ENCODE peak calls at places on chromosomes 16 and 17, in nine cellular contexts. K is transverse colon; F is GM20000; N is lower leg skin; B is heart left ventricle; R is CD4-positive, alpha-beta T cell; Z is astrocyte; E is esophagus squamous epithelium; J is AG09319. M is an unnamed sample.

GRCh38 chr16:27401768-27402568 is at the start of gene IL21R:
- DNase-seq in K (peak), F (peak), N (peak), B (peak), R (peak), Z (peak), E (no peak), J (no peak), M (peak)

GRCh38 chr17:42018339-42018738 is 1.1 kb upstream of the DNAJC7 start:
- DNase-seq in K (no peak), F (peak), N (no peak), B (no peak), R (no peak), Z (no peak), E (no peak), J (no peak), M (no peak)

GRCh38 chr17:17960500-17961050 is 11.6 kb downstream of the TOM1L2 start:
- DNase-seq in K (no peak), F (no peak), N (no peak), B (no peak), R (no peak), Z (no peak), E (no peak), J (no peak), M (no peak)

GRCh38 chr16:10618710-10619209 is 38.4 kb upstream of the EMP2 start:
- DNase-seq in K (no peak), F (no peak), N (no peak), B (no peak), R (no peak), Z (no peak), E (no peak), J (no peak), M (no peak)

GRCh38 chr17:51258756-51259573 is 884 bp downstream of the MBTD1 start:
- DNase-seq in K (peak), F (peak), N (no peak), B (no peak), R (no peak), Z (no peak), E (no peak), J (no peak), M (no peak)

GRCh38 chr17:2027528-2028233 is 2.3 kb upstream of the DPH1 start:
- DNase-seq in K (no peak), F (no peak), N (no peak), B (no peak), R (no peak), Z (peak), E (no peak), J (no peak), M (no peak)

GRCh38 chr17:64061157-64061898 is 40.9 kb upstream of the ICAM2 start:
- DNase-seq in K (no peak), F (peak), N (no peak), B (no peak), R (no peak), Z (no peak), E (no peak), J (no peak), M (peak)

GRCh38 chr17:2195729-2196128 is 107.9 kb downstream of the SMG6 start:
- DNase-seq in K (no peak), F (peak), N (no peak), B (no peak), R (no peak), Z (peak), E (no peak), J (no peak), M (no peak)

GRCh38 chr16:88862968-88863367 is 3.5 kb downstream of the PABPN1L start:
- DNase-seq in K (no peak), F (no peak), N (no peak), B (no peak), R (no peak), Z (no peak), E (no peak), J (no peak), M (no peak)

GRCh38 chr16:8963010-8963824 is 489 bp downstream of the USP7 start:
- DNase-seq in K (no peak), F (no peak), N (no peak), B (no peak), R (no peak), Z (no peak), E (no peak), J (no peak), M (no peak)

GRCh38 chr16:66261826-66262225 is 104.7 kb upstream of the CDH5 start:
- DNase-seq in K (no peak), F (no peak), N (peak), B (no peak), R (no peak), Z (no peak), E (no peak), J (no peak), M (no peak)

GRCh38 chr16:52773026-52773425 is 226.1 kb upstream of the TOX3 start:
- DNase-seq in K (no peak), F (no peak), N (no peak), B (no peak), R (no peak), Z (no peak), E (no peak), J (no peak), M (no peak)

GRCh38 chr17:4666296-4666695 is 24.8 kb upstream of the ALOX15 start:
- DNase-seq in K (no peak), F (no peak), N (no peak), B (no peak), R (no peak), Z (no peak), E (no peak), J (no peak), M (no peak)

GRCh38 chr17:58758890-58759289 is 3.2 kb downstream of the PPM1E start:
- DNase-seq in K (no peak), F (no peak), N (no peak), B (no peak), R (no peak), Z (no peak), E (no peak), J (no peak), M (no peak)

GRCh38 chr17:44970136-44970737 is 2.1 kb upstream of the C1QL1 start:
- DNase-seq in K (peak), F (no peak), N (no peak), B (no peak), R (no peak), Z (peak), E (no peak), J (no peak), M (no peak)

GRCh38 chr17:27762527-27763305 is 37.6 kb downstream of the NOS2 start:
- DNase-seq in K (no peak), F (no peak), N (peak), B (no peak), R (no peak), Z (peak), E (no peak), J (no peak), M (no peak)

GRCh38 chr16:77171750-77172635 is 19.0 kb upstream of the MON1B start:
- DNase-seq in K (no peak), F (peak), N (no peak), B (no peak), R (no peak), Z (peak), E (no peak), J (peak), M (peak)

DNA sequence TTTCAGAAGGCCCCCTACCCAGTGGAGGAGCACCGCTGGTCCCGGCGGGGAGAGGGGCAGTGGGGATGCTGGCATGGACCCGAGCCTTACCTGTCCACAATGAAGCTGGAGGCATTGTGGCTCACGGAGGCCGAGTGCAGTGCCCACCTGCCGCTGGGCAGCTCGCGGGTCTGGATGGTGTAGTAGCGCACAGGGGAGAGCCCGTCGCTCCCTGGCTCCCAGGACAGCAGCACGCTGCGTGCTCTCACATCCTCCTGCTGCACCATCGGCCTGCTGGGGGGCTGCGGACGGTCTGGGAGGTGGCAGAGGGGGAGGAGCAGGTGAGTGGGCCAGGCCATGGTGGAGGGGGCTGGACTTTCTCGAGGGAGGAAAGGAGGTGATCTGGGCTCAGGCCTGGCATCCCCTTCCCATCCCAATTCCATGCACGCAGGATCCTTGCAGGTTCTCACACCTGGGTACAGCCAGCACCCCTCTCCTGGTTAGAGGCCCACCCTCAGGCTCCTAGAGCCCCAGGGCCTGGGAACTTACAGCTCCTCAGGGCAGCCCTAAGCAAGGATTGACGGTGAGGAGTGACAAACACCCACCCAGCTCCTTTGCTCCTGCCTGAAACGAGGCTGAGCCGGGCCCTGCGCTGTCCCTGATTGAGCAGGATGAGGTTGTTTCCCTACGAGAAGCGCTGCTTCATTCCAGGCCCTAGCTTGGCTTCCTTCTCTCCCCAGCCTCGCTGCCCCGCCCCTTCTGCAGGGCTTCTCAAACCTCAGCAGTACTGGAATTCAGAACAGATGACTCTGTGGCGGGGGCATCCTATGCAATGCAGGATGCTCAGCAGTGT is 76.2 kb upstream of the CDC42EP4 start:
- DNase-seq in K (no peak), F (no peak), N (no peak), B (no peak), R (no peak), Z (no peak), E (no peak), J (no peak), M (no peak)
- TF ChIP-seq CTCF in K (no peak), F (no peak), N (no peak), B (no peak), R (no peak), Z (no peak), E (no peak), J (no peak), M (no peak)

GRCh38 chr17:67253379-67253778 is 8.4 kb upstream of the HELZ start:
- DNase-seq in K (no peak), F (no peak), N (no peak), B (no peak), R (no peak), Z (no peak), E (no peak), J (no peak), M (no peak)
- TF ChIP-seq CTCF in K (no peak), F (no peak), N (no peak), B (no peak), R (no peak), Z (no peak), E (no peak), J (no peak), M (no peak)

GRCh38 chr17:40862985-40863733 is 3.9 kb downstream of the KRT12 start:
- DNase-seq in K (no peak), F (peak), N (no peak), B (no peak), R (no peak), Z (no peak), E (no peak), J (no peak), M (peak)
- TF ChIP-seq CTCF in K (no peak), F (peak), N (no peak), B (no peak), R (no peak), Z (peak), E (no peak), J (peak), M (peak)

GRCh38 chr16:22141746-22142145 is 20.6 kb upstream of the SDR42E2 start:
- DNase-seq in K (no peak), F (no peak), N (no peak), B (no peak), R (no peak), Z (no peak), E (no peak), J (no peak), M (no peak)
- TF ChIP-seq CTCF in K (no peak), F (no peak), N (no peak), B (peak), R (no peak), Z (peak), E (peak), J (peak), M (peak)

DNA sequence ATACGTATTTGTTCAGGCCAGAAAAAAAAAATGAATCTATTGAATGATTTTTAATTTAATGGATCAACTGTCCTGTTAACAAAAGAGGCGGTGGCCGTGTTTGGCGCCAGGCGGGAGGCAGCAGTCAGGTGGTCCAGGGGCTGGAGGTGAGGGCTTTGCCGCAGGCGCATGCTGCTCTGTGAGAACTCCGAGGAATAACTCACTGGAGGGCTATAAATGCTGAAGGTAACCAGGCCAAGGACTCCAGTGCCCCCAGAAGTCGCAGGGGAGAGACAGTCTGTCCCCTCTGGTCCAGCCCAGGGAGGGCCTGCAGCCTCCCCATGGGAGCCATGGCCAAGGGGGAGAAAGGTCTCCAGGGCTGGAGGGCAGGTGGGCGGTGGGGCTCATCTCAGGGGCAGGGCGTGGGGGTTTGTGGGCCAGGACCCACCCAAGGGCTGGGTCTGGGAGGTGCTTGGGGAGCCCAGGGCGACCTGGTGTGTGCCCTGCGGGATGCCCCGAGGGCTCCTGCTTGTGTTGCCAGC is 7.1 kb upstream of the BAHCC1 start:
- DNase-seq in K (no peak), F (no peak), N (no peak), B (no peak), R (no peak), Z (no peak), E (no peak), J (no peak), M (no peak)
- TF ChIP-seq CTCF in K (no peak), F (no peak), N (no peak), B (no peak), R (no peak), Z (no peak), E (no peak), J (no peak), M (no peak)

DNA sequence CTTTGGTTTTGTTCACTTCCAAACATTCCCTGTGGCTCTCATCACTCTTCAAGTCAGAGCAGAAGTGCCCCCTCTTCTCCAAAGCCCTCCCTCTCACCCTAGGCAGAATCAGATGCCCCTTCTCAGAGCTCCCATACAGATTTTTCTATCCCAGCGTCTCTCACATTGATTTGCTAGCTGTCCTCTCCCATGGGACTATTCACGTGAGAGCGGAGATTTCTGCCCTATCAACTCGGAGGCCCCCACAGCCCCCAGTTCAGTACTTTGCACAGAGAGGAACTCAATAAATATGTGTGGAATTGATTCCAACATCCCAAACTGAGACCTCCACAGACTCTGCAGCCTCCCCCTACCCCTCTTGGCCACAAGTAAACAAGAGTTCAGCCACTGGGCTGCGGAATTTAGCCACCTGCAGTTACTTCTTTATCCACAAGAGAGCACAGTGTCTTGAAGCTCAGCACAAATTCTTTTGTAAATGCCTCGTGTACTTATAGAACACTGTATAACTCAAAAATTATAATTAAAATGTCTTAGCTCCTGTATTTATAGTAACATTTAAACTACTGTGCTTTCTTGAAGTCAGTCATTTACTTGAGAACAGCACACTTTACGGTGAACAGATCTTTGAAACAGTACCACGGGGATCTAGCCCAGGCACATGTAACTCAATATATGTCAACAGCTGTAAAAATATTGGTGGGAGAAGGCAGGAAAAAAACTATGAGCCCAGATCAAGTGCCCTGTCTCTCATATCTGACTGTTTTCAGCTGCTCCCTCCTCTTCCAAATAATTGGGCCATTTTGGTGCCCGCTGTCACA is 182.9 kb downstream of the C16orf78 start:
- DNase-seq in K (no peak), F (no peak), N (no peak), B (no peak), R (no peak), Z (peak), E (no peak), J (no peak), M (no peak)
- TF ChIP-seq CTCF in K (peak), F (no peak), N (no peak), B (peak), R (no peak), Z (peak), E (peak), J (peak), M (no peak)

GRCh38 chr17:82346342-82347300 is 12.4 kb upstream of the TEX19 start:
- DNase-seq in K (no peak), F (no peak), N (no peak), B (no peak), R (no peak), Z (no peak), E (no peak), J (no peak), M (no peak)
- TF ChIP-seq CTCF in K (no peak), F (no peak), N (no peak), B (no peak), R (no peak), Z (no peak), E (no peak), J (no peak), M (no peak)

DNA sequence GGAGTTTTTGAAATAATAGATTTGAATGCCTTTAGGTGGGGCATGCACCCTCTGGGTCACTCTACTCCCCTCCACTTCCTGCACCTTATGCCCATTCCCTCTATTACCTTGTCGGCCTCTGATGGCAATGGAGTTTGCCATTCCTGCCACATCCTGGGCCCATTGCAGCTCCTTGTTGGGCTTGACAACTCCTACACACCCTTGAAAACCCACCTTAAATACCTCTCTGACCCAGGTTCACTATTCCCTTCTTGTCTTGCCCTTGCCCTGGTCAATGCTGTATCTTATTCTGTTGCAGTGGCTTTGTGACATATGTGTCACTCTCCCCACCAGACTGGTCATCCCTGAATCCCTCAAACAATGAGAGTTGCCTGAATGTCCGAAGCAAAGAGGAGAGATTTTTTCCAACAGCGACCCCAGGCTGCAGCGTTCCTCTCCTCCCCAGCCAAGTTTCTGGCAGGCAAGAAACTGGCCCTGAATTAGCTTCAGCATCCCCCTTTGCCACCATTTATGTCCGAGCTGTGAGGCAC is 2.4 kb downstream of the CCR7 start:
- DNase-seq in K (no peak), F (no peak), N (no peak), B (no peak), R (no peak), Z (no peak), E (no peak), J (no peak), M (no peak)
- TF ChIP-seq CTCF in K (no peak), F (no peak), N (no peak), B (no peak), R (no peak), Z (no peak), E (no peak), J (no peak), M (peak)